ENCODE peak calls at places on chromosomes 3 and 15, in five cellular contexts. D, L, M, I and J are unnamed samples.

GRCh38 chr3:81823882-81824395 is 62.5 kb upstream of the GBE1 start:
- DNase-seq in D (no peak), M (no peak), I (no peak), L (no peak), J (peak; percentile 51)

GRCh38 chr3:52788890-52789745 is 5.5 kb upstream of the ITIH3 start:
- DNase-seq in I (no peak), L (no peak), D (peak; percentile 43), M (no peak), J (no peak)

GRCh38 chr3:171741377-171741776 is 68.9 kb downstream of the PLD1 start:
- DNase-seq in L (no peak), M (no peak), I (no peak), D (no peak), J (no peak)

GRCh38 chr15:77002954-77003912 is 8.3 kb downstream of the PSTPIP1 start:
- DNase-seq in M (no peak), L (no peak), I (no peak), D (peak; percentile 89), J (peak; percentile 85)

GRCh38 chr15:70284438-70285214 is 186.9 kb upstream of the TLE3 start:
- DNase-seq in I (no peak), M (no peak), D (no peak), L (no peak), J (peak; percentile 75)

GRCh38 chr15:49421991-49422390 is 1.1 kb upstream of the FGF7 start:
- DNase-seq in I (peak; percentile 79), D (peak; percentile 47), M (peak; percentile 81), L (no peak), J (no peak)

GRCh38 chr3:148827585-148827984 is at the start of gene CPB1:
- DNase-seq in L (no peak), D (no peak), I (no peak), M (no peak), J (no peak)

GRCh38 chr3:114466251-114466650 is 172.4 kb downstream of the TIGIT start:
- DNase-seq in L (no peak), M (no peak), D (no peak), I (no peak), J (no peak)

GRCh38 chr3:97131476-97131875 is 317.1 kb downstream of the EPHA6 start:
- DNase-seq in L (no peak), I (no peak), D (no peak), M (no peak), J (no peak)

GRCh38 chr3:128488636-128488994 is 4.4 kb downstream of the GATA2 start:
- DNase-seq in M (no peak), D (no peak), L (no peak), I (peak; percentile 50), J (no peak)

GRCh38 chr3:170021083-170021482 is 16.7 kb upstream of the GPR160 start:
- DNase-seq in M (no peak), I (no peak), L (no peak), D (no peak), J (no peak)
- TF ChIP-seq CTCF in M (peak; percentile 30), I (peak; percentile 26), L (no peak), D (no peak), J (no peak)

GRCh38 chr15:66220587-66220986 is 33.0 kb downstream of the MEGF11 start:
- DNase-seq in D (no peak), M (no peak), I (no peak), L (no peak), J (no peak)
- TF ChIP-seq CTCF in D (no peak), M (no peak), I (peak; percentile 26), L (no peak), J (peak; percentile 24)

DNA sequence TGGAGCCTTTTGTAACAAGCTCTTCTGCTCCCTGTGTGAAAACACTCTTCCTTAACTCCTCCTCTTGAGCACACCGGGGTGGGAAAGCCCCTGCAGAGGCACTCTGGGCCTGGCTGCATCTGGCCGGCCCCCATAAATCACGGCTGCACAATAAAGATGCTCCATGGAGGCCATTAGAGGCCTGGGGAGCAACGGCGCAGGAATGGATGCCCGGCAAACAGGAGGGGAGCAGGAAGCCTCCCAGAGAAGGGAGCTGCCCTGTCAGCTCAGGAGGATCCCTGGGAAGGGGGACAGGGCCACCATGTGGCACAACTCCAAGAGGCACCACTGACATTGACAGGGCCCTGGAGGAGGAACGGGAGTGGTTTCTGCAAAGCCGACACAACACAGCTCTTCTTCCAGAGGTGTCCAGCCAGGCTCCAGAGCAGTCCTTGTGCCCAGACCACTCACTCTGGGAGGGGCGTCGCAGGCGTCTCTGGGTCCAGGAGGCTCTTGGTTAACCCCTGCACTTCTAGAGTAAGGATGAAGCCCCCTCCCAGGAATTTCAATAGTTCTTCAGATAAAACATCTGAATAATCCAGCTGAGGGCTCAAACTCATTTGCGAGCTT is 509.2 kb upstream of the PPP2R3A start:
- DNase-seq in I (no peak), L (no peak), M (no peak), D (peak; percentile 54), J (no peak)
- TF ChIP-seq CTCF in I (no peak), L (no peak), M (no peak), D (no peak), J (no peak)

GRCh38 chr3:136078421-136079364 is 113.2 kb downstream of the PPP2R3A start:
- DNase-seq in M (peak; percentile 38), L (no peak), D (no peak), I (peak; percentile 56), J (no peak)
- TF ChIP-seq CTCF in M (peak; percentile 66), L (peak; percentile 37), D (peak; percentile 31), I (peak; percentile 80), J (peak; percentile 66)

DNA sequence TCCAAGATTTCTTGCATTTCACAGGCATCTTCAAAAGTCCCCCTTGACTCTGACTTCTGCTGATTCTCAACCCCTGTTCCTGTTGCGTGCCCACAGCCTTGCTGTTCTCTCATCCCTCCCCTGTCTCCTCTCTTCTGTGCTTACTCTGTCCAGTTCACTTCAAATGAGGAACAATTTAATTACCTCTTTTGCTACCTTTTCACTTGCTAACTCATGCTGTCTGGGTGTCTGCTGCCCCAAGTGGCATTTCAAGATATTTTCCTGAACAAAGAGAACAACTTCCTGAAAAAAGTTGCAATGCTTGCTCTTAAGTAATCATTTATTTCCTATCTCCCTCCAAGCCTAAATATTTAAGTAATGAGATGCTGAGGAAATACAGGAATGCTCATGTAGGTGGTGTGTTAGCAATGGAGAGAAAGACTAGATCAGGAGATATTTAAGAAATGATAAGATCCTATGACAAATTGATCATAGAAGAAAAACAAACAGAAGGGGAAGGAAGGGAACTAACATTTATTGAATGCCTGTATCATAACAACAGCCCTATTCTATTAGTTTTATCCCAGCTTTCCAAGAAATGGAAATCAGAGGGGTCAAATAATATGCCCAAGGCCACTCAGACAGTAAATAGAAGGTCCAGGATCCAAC is 42.2 kb downstream of the SV2B start:
- DNase-seq in I (peak; percentile 8), L (no peak), M (no peak), D (no peak), J (no peak)
- TF ChIP-seq CTCF in I (peak; percentile 60), L (peak; percentile 41), M (peak; percentile 16), D (no peak), J (peak; percentile 72)

GRCh38 chr3:131401978-131402377 is 20.4 kb downstream of the NUDT16 start:
- DNase-seq in D (no peak), L (no peak), I (no peak), M (no peak), J (no peak)
- TF ChIP-seq CTCF in D (no peak), L (no peak), I (no peak), M (no peak), J (no peak)